ENCODE peak calls at places on chromosomes 11 and 22, in eight cellular contexts. Z is AG09319; V is stimulated activated CD4-positive, alpha-beta T cell treated with anti-CD3 and anti-CD28 coated beads, Interleukin-1b, Interleukin-23, amount 100 ng/mL, for 24 hours; U is EL; W is fibroblast of pulmonary artery; H is pancreas; S is epithelial cell of esophagus; M is tibial nerve. T is an unnamed sample.

GRCh38 chr11:4551346-4551979 is 6.5 kb downstream of the OR52M1 start:
- DNase-seq in Z (no peak), V (no peak), U (peak; percentile 4), W (peak; percentile 4), H (no peak), S (peak; percentile 38), M (no peak), T (no peak)

GRCh38 chr11:47516984-47517853 is 35.7 kb downstream of the CELF1 start:
- DNase-seq in Z (no peak), V (no peak), U (no peak), W (no peak), H (no peak), S (no peak), M (no peak), T (no peak)

GRCh38 chr22:24996420-24996952 is 44.0 kb downstream of the KIAA1671 start:
- DNase-seq in Z (no peak), V (no peak), U (peak; percentile 24), W (peak; percentile 48), H (no peak), S (peak; percentile 42), M (no peak), T (no peak)

GRCh38 chr11:125224391-125225015 is 60.0 kb downstream of the PKNOX2 start:
- DNase-seq in Z (no peak), V (no peak), U (peak; percentile 6), W (peak; percentile 59), H (peak; percentile 16), S (peak; percentile 27), M (peak; percentile 37), T (no peak)

GRCh38 chr11:118406599-118407166 is 5.3 kb downstream of the ATP5MG start:
- DNase-seq in Z (peak; percentile 24), V (no peak), U (no peak), W (peak; percentile 29), H (no peak), S (no peak), M (no peak), T (no peak)

GRCh38 chr11:36608491-36609199 is 10.6 kb upstream of the RAG2 start:
- DNase-seq in Z (no peak), V (no peak), U (no peak), W (no peak), H (no peak), S (no peak), M (no peak), T (no peak)

GRCh38 chr22:38923463-38924196 is 33.8 kb upstream of the APOBEC3A start:
- DNase-seq in Z (peak; percentile 67), V (no peak), U (peak; percentile 91), W (peak; percentile 69), H (peak; percentile 78), S (peak; percentile 55), M (peak; percentile 65), T (peak; percentile 91)

GRCh38 chr22:49067504-49067903 is 760.2 kb downstream of the BRD1 start:
- DNase-seq in Z (no peak), V (no peak), U (no peak), W (no peak), H (peak; percentile 17), S (no peak), M (no peak), T (no peak)